ENCODE peak calls at places on chromosomes 7 and 10, in ten cellular contexts. One of them, this sample, is unnamed.
A peak's percentile ranks its signal among the peaks of the same experiment; 100 is the strongest.

GRCh38 chr7:39624202-39624807 is 933 bp downstream of the RALA start:
- DNase-seq in heart left ventricle: no peak
- DNase-seq in ovary: no peak
- DNase-seq in breast epithelium: no peak
- DNase-seq in stomach: no peak
- DNase-seq in A549: no peak
- DNase-seq in thyroid gland: peak; percentile 54
- DNase-seq in spleen: no peak
- DNase-seq in right lobe of liver: no peak
- DNase-seq in prostate gland: peak; percentile 17
- DNase-seq in this sample: no peak

GRCh38 chr7:143002856-143003255 is 24.1 kb downstream of the OR9A2 start:
- DNase-seq in prostate gland: peak; percentile 84
- DNase-seq in ovary: no peak
- DNase-seq in right lobe of liver: no peak
- DNase-seq in spleen: no peak
- DNase-seq in breast epithelium: peak; percentile 51
- DNase-seq in stomach: peak; percentile 81
- DNase-seq in A549: no peak
- DNase-seq in heart left ventricle: no peak
- DNase-seq in thyroid gland: peak; percentile 80
- DNase-seq in this sample: peak; percentile 76

GRCh38 chr7:91988213-91988612 is 47.6 kb downstream of the AKAP9 start:
- DNase-seq in A549: no peak
- DNase-seq in prostate gland: no peak
- DNase-seq in heart left ventricle: no peak
- DNase-seq in stomach: no peak
- DNase-seq in thyroid gland: no peak
- DNase-seq in right lobe of liver: no peak
- DNase-seq in ovary: no peak
- DNase-seq in spleen: no peak
- DNase-seq in breast epithelium: no peak
- DNase-seq in this sample: no peak

GRCh38 chr7:36763084-36763807 is 39.0 kb upstream of the AOAH start:
- DNase-seq in spleen: no peak
- DNase-seq in heart left ventricle: no peak
- DNase-seq in prostate gland: no peak
- DNase-seq in stomach: no peak
- DNase-seq in A549: no peak
- DNase-seq in ovary: no peak
- DNase-seq in breast epithelium: no peak
- DNase-seq in thyroid gland: no peak
- DNase-seq in right lobe of liver: no peak
- DNase-seq in this sample: no peak

GRCh38 chr7:70271617-70272081 is 673.4 kb downstream of the AUTS2 start:
- DNase-seq in spleen: no peak
- DNase-seq in A549: no peak
- DNase-seq in prostate gland: peak; percentile 4
- DNase-seq in heart left ventricle: no peak
- DNase-seq in thyroid gland: no peak
- DNase-seq in stomach: no peak
- DNase-seq in breast epithelium: no peak
- DNase-seq in right lobe of liver: no peak
- DNase-seq in ovary: no peak
- DNase-seq in this sample: no peak

GRCh38 chr10:46557319-46558140 is 1.1 kb upstream of the GPRIN2 start:
- DNase-seq in A549: peak; percentile 38
- DNase-seq in heart left ventricle: peak; percentile 25
- DNase-seq in right lobe of liver: peak; percentile 28
- DNase-seq in spleen: peak; percentile 80
- DNase-seq in ovary: peak; percentile 10
- DNase-seq in thyroid gland: peak; percentile 7
- DNase-seq in breast epithelium: peak; percentile 20
- DNase-seq in stomach: peak; percentile 33
- DNase-seq in prostate gland: peak; percentile 10
- DNase-seq in this sample: peak; percentile 2

GRCh38 chr10:49164587-49165188 is 23.5 kb downstream of the TMEM273 start:
- DNase-seq in heart left ventricle: peak; percentile 49
- DNase-seq in spleen: peak; percentile 80
- DNase-seq in right lobe of liver: peak; percentile 52
- DNase-seq in thyroid gland: peak; percentile 59
- DNase-seq in stomach: no peak
- DNase-seq in A549: peak; percentile 13
- DNase-seq in ovary: no peak
- DNase-seq in breast epithelium: no peak
- DNase-seq in prostate gland: no peak
- DNase-seq in this sample: peak; percentile 31

GRCh38 chr10:132195366-132196075 is 8.8 kb downstream of the DPYSL4 start:
- DNase-seq in stomach: no peak
- DNase-seq in prostate gland: no peak
- DNase-seq in breast epithelium: no peak
- DNase-seq in right lobe of liver: no peak
- DNase-seq in heart left ventricle: peak; percentile 17
- DNase-seq in thyroid gland: no peak
- DNase-seq in spleen: peak; percentile 63
- DNase-seq in A549: no peak
- DNase-seq in ovary: no peak
- DNase-seq in this sample: no peak

GRCh38 chr10:78384021-78384420 is 350.4 kb downstream of the RPS24 start:
- DNase-seq in prostate gland: no peak
- DNase-seq in spleen: peak; percentile 16
- DNase-seq in A549: no peak
- DNase-seq in ovary: no peak
- DNase-seq in right lobe of liver: no peak
- DNase-seq in stomach: no peak
- DNase-seq in breast epithelium: no peak
- DNase-seq in thyroid gland: no peak
- DNase-seq in heart left ventricle: peak; percentile 10
- DNase-seq in this sample: no peak

GRCh38 chr7:7183061-7183832 is 903 bp downstream of the C1GALT1 start:
- DNase-seq in prostate gland: peak; percentile 54
- DNase-seq in spleen: peak; percentile 94
- DNase-seq in thyroid gland: peak; percentile 86
- DNase-seq in stomach: peak; percentile 78
- DNase-seq in right lobe of liver: peak; percentile 79
- DNase-seq in A549: peak; percentile 34
- DNase-seq in breast epithelium: peak; percentile 48
- DNase-seq in heart left ventricle: peak; percentile 59
- DNase-seq in ovary: peak; percentile 30
- DNase-seq in this sample: peak; percentile 70

DNA sequence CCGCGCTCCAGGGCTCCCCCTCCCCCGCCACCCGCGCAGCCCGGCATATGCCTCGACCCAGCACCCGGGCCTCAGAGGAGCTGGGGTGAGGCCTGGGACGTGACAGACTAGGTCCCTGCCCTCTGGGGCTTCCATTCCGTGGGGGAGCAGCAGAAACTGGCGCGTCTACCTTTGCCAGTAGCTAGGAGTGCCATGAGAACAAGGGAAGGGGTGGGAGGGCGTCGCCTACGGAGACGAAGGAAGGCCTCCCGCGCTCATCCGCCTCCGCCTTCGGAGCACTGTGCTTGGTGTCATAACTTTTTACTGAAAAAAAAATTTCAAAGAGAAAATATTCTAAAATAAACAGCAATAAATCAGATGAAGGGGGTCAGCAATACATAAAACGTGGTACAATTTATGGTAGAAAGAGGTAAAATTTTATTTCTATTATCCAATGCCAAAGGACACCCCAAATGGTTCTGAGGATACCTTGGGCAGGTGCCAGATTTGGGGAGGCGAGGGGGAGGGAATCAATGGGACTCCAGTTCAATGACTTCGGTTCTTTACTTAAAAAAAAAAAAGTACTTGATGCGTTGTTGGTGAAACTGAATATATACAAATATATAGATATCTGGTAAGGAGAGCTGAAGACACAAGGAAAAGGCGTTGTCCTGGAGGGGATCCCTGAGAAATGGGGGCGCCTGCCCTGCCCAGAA is 35.1 kb upstream of the GRID1 start:
- DNase-seq in ovary: peak; percentile 13
- DNase-seq in A549: peak; percentile 47
- DNase-seq in right lobe of liver: peak; percentile 33
- DNase-seq in thyroid gland: peak; percentile 29
- DNase-seq in heart left ventricle: no peak
- DNase-seq in prostate gland: no peak
- DNase-seq in spleen: no peak
- DNase-seq in stomach: no peak
- DNase-seq in breast epithelium: no peak
- DNase-seq in this sample: peak; percentile 24
- H3K27ac ChIP-seq in ovary: peak overlapping the region; percentile 35
- H3K27ac ChIP-seq in A549: peak overlapping the region; percentile 92
- H3K27ac ChIP-seq in right lobe of liver: peak overlapping the region; percentile 65
- H3K27ac ChIP-seq in thyroid gland: peak overlapping the region; percentile 82
- H3K27ac ChIP-seq in heart left ventricle: no peak overlapping the region
- H3K27ac ChIP-seq in prostate gland: no peak overlapping the region
- H3K27ac ChIP-seq in spleen: peak overlapping the region; percentile 78
- H3K27ac ChIP-seq in stomach: peak overlapping the region; percentile 86
- H3K27ac ChIP-seq in breast epithelium: peak overlapping the region; percentile 92
- H3K27ac ChIP-seq in this sample: peak overlapping the region; percentile 88

DNA sequence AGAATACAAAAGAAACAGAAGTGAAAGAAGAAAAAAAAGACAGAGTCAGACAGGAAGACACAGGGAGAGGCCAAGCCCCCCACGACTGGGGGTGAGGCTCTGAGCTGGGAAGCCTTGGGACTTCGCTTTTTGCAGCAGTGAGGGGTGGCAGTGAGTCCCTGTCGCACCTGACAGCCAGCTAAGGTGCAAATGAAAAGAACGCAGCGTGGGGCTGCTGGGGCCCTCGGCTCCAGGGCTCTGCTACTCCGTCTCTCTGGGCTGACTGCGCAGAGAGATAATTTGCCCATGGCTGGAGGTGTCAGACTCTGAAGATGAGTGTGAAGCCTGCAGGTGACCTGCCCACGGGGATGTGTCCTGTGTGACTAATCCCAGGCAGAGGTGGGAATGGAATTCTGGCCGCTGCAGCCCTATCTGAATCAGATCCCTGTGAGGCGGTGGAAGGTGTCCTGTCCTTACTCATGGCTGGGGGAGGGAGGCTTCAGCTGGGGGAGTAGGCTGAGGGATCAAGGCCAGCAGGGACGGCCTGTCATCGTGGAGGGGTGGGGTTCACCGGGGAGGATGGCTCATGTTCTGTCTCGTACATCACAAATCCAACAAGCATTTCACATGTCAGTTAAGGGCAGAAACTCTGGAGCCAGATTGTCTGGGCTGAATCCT is 96.4 kb downstream of the SLIT1 start:
- DNase-seq in A549: no peak
- DNase-seq in heart left ventricle: no peak
- DNase-seq in ovary: no peak
- DNase-seq in spleen: no peak
- DNase-seq in stomach: no peak
- DNase-seq in right lobe of liver: no peak
- DNase-seq in prostate gland: no peak
- DNase-seq in breast epithelium: no peak
- DNase-seq in thyroid gland: no peak
- DNase-seq in this sample: no peak
- TF ChIP-seq POLR2A in A549: no peak
- TF ChIP-seq POLR2A in heart left ventricle: no peak
- TF ChIP-seq POLR2A in ovary: no peak
- TF ChIP-seq POLR2A in spleen: no peak
- TF ChIP-seq POLR2A in stomach: no peak
- TF ChIP-seq POLR2A in right lobe of liver: no peak
- TF ChIP-seq POLR2A in prostate gland: no peak
- TF ChIP-seq POLR2A in breast epithelium: no peak
- TF ChIP-seq POLR2A in thyroid gland: no peak
- TF ChIP-seq POLR2A in this sample: no peak

GRCh38 chr7:4738711-4739527 is 36.5 kb upstream of the AP5Z1 start:
- DNase-seq in ovary: no peak
- DNase-seq in prostate gland: no peak
- DNase-seq in breast epithelium: no peak
- DNase-seq in A549: peak; percentile 91
- DNase-seq in stomach: peak; percentile 36
- DNase-seq in heart left ventricle: peak; percentile 73
- DNase-seq in spleen: no peak
- DNase-seq in thyroid gland: peak; percentile 75
- DNase-seq in right lobe of liver: no peak
- DNase-seq in this sample: peak; percentile 52

GRCh38 chr7:4742051-4742573 is 33.3 kb upstream of the AP5Z1 start:
- DNase-seq in right lobe of liver: no peak
- DNase-seq in prostate gland: no peak
- DNase-seq in breast epithelium: peak; percentile 61
- DNase-seq in ovary: no peak
- DNase-seq in spleen: no peak
- DNase-seq in A549: no peak
- DNase-seq in stomach: peak; percentile 49
- DNase-seq in heart left ventricle: no peak
- DNase-seq in thyroid gland: no peak
- DNase-seq in this sample: no peak

GRCh38 chr7:4740796-4741195 is 34.6 kb upstream of the AP5Z1 start:
- DNase-seq in stomach: no peak
- DNase-seq in heart left ventricle: no peak
- DNase-seq in prostate gland: no peak
- DNase-seq in A549: no peak
- DNase-seq in thyroid gland: no peak
- DNase-seq in ovary: no peak
- DNase-seq in right lobe of liver: no peak
- DNase-seq in breast epithelium: no peak
- DNase-seq in spleen: no peak
- DNase-seq in this sample: no peak

GRCh38 chr7:4737300-4737699 is 38.1 kb upstream of the AP5Z1 start:
- DNase-seq in heart left ventricle: no peak
- DNase-seq in A549: no peak
- DNase-seq in stomach: no peak
- DNase-seq in prostate gland: no peak
- DNase-seq in ovary: no peak
- DNase-seq in breast epithelium: no peak
- DNase-seq in thyroid gland: no peak
- DNase-seq in spleen: no peak
- DNase-seq in right lobe of liver: no peak
- DNase-seq in this sample: no peak

DNA sequence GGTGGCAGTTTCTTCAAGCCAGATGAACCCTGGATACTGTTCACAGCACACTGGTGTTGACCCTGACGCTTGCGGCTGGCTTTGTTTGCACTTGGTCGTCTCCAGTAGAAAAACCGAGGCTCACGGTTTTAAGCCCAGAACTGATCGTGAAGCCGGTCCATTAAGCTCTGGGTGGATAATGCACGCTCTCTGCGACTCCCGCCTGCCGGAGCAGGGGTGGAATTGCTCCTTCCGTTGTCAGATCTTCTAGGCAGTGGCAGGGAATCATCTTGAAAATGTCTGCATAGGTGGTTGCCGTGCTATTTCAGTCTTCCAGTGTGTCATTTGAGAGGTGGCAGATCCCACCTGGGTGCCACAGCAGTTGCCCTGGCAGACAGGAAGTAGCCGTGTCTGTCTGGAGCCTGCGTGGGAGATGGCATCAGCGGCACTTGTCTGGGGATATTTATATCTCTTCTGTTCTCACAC is 35.9 kb upstream of the AP5Z1 start:
- DNase-seq in thyroid gland: peak; percentile 51
- DNase-seq in spleen: no peak
- DNase-seq in ovary: no peak
- DNase-seq in breast epithelium: no peak
- DNase-seq in A549: peak; percentile 80
- DNase-seq in stomach: peak; percentile 38
- DNase-seq in heart left ventricle: peak; percentile 68
- DNase-seq in prostate gland: no peak
- DNase-seq in right lobe of liver: no peak
- DNase-seq in this sample: peak; percentile 61
- TF ChIP-seq CTCF in thyroid gland: peak; percentile 34
- TF ChIP-seq CTCF in spleen: peak; percentile 35
- TF ChIP-seq CTCF in ovary: no peak
- TF ChIP-seq CTCF in breast epithelium: peak; percentile 30
- TF ChIP-seq CTCF in A549: no peak
- TF ChIP-seq CTCF in stomach: peak; percentile 52
- TF ChIP-seq CTCF in heart left ventricle: peak; percentile 59
- TF ChIP-seq CTCF in prostate gland: no peak
- TF ChIP-seq CTCF in right lobe of liver: peak; percentile 23
- TF ChIP-seq CTCF in this sample: peak; percentile 30

GRCh38 chr7:134431805-134432204 is 27.1 kb downstream of the AKR1B1 start:
- DNase-seq in A549: no peak
- DNase-seq in ovary: no peak
- DNase-seq in thyroid gland: no peak
- DNase-seq in stomach: peak; percentile 65
- DNase-seq in breast epithelium: no peak
- DNase-seq in prostate gland: no peak
- DNase-seq in spleen: peak; percentile 76
- DNase-seq in heart left ventricle: no peak
- DNase-seq in right lobe of liver: no peak
- DNase-seq in this sample: no peak
- H3K27ac ChIP-seq in A549: peak overlapping the region; percentile 79
- H3K27ac ChIP-seq in ovary: no peak overlapping the region
- H3K27ac ChIP-seq in thyroid gland: no peak overlapping the region
- H3K27ac ChIP-seq in stomach: peak overlapping the region; percentile 86
- H3K27ac ChIP-seq in breast epithelium: peak overlapping the region; percentile 87
- H3K27ac ChIP-seq in prostate gland: peak overlapping the region; percentile 53
- H3K27ac ChIP-seq in spleen: peak overlapping the region; percentile 83
- H3K27ac ChIP-seq in heart left ventricle: peak overlapping the region; percentile 74
- H3K27ac ChIP-seq in right lobe of liver: no peak overlapping the region
- H3K27ac ChIP-seq in this sample: peak overlapping the region; percentile 71